ENCODE peak calls at places on chromosomes 13 and 19, in eight cellular contexts. G is kidney epithelial cell, Y is IMR-90, Q is cardiac fibroblast, N is neural crest cell, F is choroid plexus epithelial cell, E is dorsolateral prefrontal cortex, L is Calu3. J is an unnamed sample.

GRCh38 chr13:33017410-33017929 is 1.2 kb downstream of the KL start:
- DNase-seq in G (peak), Y (peak), Q (peak), N (peak), F (peak), E (no peak), L (peak), J (no peak)

GRCh38 chr13:40026174-40026585 is 370.7 kb downstream of the COG6 start:
- DNase-seq in G (no peak), Y (peak), Q (no peak), N (no peak), F (peak), E (no peak), L (no peak), J (no peak)

GRCh38 chr13:46035066-46035465 is 17.5 kb downstream of the ZC3H13 start:
- DNase-seq in G (no peak), Y (no peak), Q (no peak), N (no peak), F (no peak), E (no peak), L (no peak), J (no peak)

GRCh38 chr19:50486823-50487515 is 10.3 kb upstream of the GARIN5A start:
- DNase-seq in G (no peak), Y (peak), Q (peak), N (peak), F (peak), E (peak), L (peak), J (no peak)

GRCh38 chr19:46654621-46655152 is 6.3 kb downstream of the DACT3 start:
- DNase-seq in G (no peak), Y (no peak), Q (no peak), N (peak), F (no peak), E (peak), L (no peak), J (no peak)

GRCh38 chr13:94419304-94419943 is 60.1 kb downstream of the DCT start:
- DNase-seq in G (peak), Y (peak), Q (peak), N (no peak), F (peak), E (no peak), L (no peak), J (no peak)

GRCh38 chr19:48672994-48673393 is at the start of gene NTN5:
- DNase-seq in G (no peak), Y (no peak), Q (no peak), N (no peak), F (no peak), E (no peak), L (no peak), J (no peak)

GRCh38 chr13:57409656-57410055 is 221.9 kb upstream of the PCDH17 start:
- DNase-seq in G (no peak), Y (no peak), Q (no peak), N (no peak), F (no peak), E (no peak), L (no peak), J (no peak)

GRCh38 chr13:110845520-110845919 is 69.3 kb downstream of the ANKRD10 start:
- DNase-seq in G (no peak), Y (no peak), Q (no peak), N (no peak), F (no peak), E (no peak), L (no peak), J (no peak)

GRCh38 chr19:33774751-33775150 is 21.9 kb upstream of the KCTD15 start:
- DNase-seq in G (no peak), Y (no peak), Q (no peak), N (no peak), F (no peak), E (no peak), L (no peak), J (no peak)

GRCh38 chr13:106446011-106446410 is 89.5 kb downstream of the EFNB2 start:
- DNase-seq in G (peak), Y (peak), Q (no peak), N (no peak), F (peak), E (no peak), L (no peak), J (no peak)

GRCh38 chr13:96860829-96861228 is 133.4 kb downstream of the OXGR1 start:
- DNase-seq in G (no peak), Y (no peak), Q (no peak), N (no peak), F (no peak), E (no peak), L (no peak), J (no peak)

GRCh38 chr13:36362914-36363313 is 16.7 kb upstream of the SPART start:
- DNase-seq in G (no peak), Y (no peak), Q (no peak), N (no peak), F (no peak), E (no peak), L (no peak), J (no peak)

GRCh38 chr13:50127726-50128291 is 112.6 kb downstream of the KCNRG start:
- DNase-seq in G (no peak), Y (no peak), Q (no peak), N (peak), F (peak), E (no peak), L (no peak), J (no peak)

GRCh38 chr13:98275711-98276171 is 98.7 kb upstream of the RNF113B start:
- DNase-seq in G (no peak), Y (no peak), Q (no peak), N (no peak), F (no peak), E (no peak), L (no peak), J (no peak)

GRCh38 chr13:109568273-109568900 is 218.0 kb downstream of the IRS2 start:
- DNase-seq in G (no peak), Y (no peak), Q (no peak), N (no peak), F (peak), E (no peak), L (no peak), J (no peak)

GRCh38 chr13:80131204-80131603 is 209.7 kb downstream of the SPRY2 start:
- DNase-seq in G (no peak), Y (peak), Q (peak), N (peak), F (peak), E (peak), L (peak), J (no peak)

GRCh38 chr19:13401388-13401787 is 104.9 kb downstream of the CACNA1A start:
- DNase-seq in G (no peak), Y (peak), Q (peak), N (no peak), F (peak), E (no peak), L (peak), J (no peak)

DNA sequence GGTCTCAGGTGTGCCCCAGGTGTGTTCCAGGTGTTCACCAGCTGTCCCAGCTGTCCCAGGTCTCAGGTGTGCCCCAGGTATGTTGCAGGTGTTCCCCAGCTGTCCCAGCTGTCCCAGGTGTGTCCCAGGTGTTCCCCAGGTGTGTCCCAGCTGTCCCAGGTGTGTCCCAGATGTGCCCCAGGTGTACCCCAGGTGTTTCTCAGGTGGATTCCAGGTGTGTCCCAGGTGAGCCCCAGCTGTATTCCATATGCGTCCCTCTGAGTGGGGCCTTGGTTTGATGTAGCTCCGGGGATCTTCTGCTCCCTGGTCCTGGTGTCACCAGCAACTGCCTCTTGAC is 727 bp upstream of the GRK1 start:
- DNase-seq in G (no peak), Y (no peak), Q (no peak), N (no peak), F (no peak), E (no peak), L (no peak), J (peak)
- TF ChIP-seq CTCF in G (no peak), Y (no peak), Q (no peak), N (no peak), F (no peak), E (no peak), L (no peak), J (no peak)

DNA sequence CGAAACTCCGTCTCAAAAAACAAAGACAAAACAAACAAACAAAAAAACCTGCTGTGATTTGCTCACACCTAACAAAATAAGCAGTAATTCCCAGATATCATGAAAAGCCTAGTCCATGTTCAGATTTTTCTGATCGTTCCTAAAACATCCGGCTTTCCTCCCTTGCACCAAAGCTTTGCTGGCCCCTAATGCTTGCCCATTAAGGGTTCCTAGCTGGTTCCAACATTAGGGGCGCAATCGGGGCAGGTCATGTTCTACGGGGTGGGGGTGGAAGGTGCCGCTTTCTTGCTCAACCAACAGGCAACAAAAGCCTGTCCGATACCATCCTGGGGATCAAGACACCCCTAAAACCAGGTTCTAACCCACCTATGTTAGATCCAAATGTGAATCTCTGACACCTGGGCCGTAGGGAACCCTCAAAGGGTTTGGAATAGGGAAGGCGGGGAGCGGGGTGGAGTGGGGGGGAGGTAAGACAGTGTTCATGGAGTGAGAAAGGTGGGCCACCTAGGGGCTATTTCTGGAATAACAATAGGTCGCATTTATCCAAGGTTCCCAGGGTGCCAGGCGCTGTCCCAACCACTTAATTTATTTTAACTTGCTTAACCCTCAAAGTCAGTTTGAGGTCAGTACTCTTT is 25.3 kb upstream of the FXYD3 start:
- DNase-seq in G (no peak), Y (peak), Q (peak), N (peak), F (peak), E (peak), L (peak), J (no peak)
- TF ChIP-seq CTCF in G (peak), Y (peak), Q (peak), N (peak), F (peak), E (peak), L (peak), J (no peak)

DNA sequence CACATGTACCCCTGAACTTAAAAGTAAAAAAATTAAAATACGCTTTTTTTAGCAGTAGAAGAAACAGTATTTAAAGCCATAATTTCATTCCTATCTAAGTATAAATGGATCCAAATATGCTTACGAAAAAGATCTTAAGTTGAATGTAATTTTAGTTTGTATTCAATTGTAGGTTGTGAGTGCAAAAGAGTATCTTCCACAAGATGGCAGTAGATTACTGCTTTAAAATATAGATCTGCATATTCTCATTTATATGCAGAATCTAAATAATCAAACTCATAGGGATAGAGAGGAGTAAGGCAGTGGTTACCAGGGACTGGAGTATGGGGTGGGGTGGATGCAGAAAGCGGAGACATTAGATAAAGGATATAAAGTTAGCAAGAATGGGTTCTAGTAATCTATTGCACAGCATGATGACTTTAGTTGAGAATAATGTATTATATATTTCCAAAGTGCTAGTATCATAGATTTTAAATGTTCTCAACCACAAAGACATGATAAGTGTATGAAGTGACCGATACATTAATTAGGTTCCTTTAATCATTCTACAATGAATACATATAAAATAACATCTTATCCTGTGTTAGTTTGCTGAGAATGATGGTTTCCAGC is 14.2 kb downstream of the OR7A17 start:
- DNase-seq in G (no peak), Y (peak), Q (peak), N (no peak), F (peak), E (no peak), L (no peak), J (no peak)
- TF ChIP-seq CTCF in G (peak), Y (peak), Q (peak), N (peak), F (peak), E (peak), L (no peak), J (peak)

GRCh38 chr19:29620931-29621351 is 14.9 kb downstream of the POP4 start:
- DNase-seq in G (no peak), Y (no peak), Q (no peak), N (no peak), F (peak), E (no peak), L (no peak), J (no peak)
- TF ChIP-seq CTCF in G (no peak), Y (no peak), Q (no peak), N (no peak), F (no peak), E (no peak), L (no peak), J (no peak)

DNA sequence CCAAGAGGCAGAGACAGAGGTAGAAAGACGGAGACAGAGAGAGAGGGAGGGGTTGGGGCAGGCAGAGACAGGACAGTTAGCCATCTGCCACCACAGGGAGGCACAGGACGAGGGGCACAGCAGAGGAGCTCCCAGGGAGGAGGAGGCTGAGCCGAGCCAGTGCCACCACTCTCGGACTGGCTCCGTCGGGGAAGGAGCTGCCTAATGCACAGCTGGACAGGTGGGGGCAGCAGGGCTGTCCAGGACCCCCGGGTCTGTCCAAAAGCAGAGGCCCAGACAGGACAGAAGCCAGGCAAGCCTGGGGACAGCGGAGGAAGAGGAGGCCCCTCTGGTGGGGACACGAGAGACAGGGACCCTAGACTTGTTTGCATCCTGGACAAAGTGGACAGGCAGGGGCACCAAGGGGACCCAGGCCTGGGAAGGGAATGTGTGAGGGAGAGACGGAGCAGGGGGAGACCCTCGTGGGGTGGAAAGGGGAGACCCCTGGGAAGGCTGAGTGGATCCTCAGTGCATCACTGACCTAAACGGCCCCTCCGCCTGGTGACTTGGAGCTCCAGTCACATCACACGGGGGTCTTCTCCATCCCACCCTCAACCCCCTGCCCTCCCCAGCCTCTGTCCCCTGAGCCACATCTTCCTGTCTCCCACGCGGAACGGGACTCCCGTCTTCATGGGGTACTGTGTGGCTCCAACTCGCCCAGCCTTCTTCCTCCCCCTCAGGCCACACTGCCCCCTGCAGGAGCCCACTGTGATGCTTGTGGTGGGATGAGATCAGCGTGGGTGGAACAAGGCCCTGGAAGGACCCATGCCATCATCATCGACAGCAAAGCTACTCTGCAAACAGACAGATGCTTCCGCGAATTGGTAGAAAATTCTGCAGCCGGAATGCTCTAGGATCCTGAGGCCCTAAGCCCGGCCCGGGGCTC is 889 bp downstream of the F10 start:
- DNase-seq in G (no peak), Y (no peak), Q (no peak), N (no peak), F (no peak), E (no peak), L (no peak), J (peak)
- TF ChIP-seq CTCF in G (peak), Y (peak), Q (peak), N (peak), F (peak), E (no peak), L (no peak), J (no peak)

GRCh38 chr19:1668048-1668338 is 15.6 kb upstream of the TCF3 start:
- DNase-seq in G (no peak), Y (no peak), Q (no peak), N (no peak), F (no peak), E (no peak), L (no peak), J (no peak)

GRCh38 chr19:1665565-1666047 is 13.2 kb upstream of the TCF3 start:
- DNase-seq in G (no peak), Y (no peak), Q (no peak), N (no peak), F (no peak), E (no peak), L (no peak), J (peak)

GRCh38 chr19:1671716-1672037 is 19.3 kb upstream of the TCF3 start:
- DNase-seq in G (no peak), Y (no peak), Q (no peak), N (no peak), F (no peak), E (no peak), L (no peak), J (no peak)

GRCh38 chr19:1672038-1672768 is 19.8 kb upstream of the TCF3 start:
- DNase-seq in G (no peak), Y (peak), Q (peak), N (no peak), F (peak), E (no peak), L (peak), J (peak)

GRCh38 chr19:1668339-1669123 is 16.1 kb upstream of the TCF3 start:
- DNase-seq in G (no peak), Y (no peak), Q (peak), N (no peak), F (peak), E (no peak), L (peak), J (peak)
- TF ChIP-seq CTCF in G (no peak), Y (no peak), Q (no peak), N (no peak), F (no peak), E (no peak), L (no peak), J (no peak)

J was measured in activated B cell treated with CpG ODN at 0.5 μM for 24 hours.